ENCODE peak calls at places on chromosomes 2 and 18, in five cellular contexts. S, T, L, C and H are unnamed samples.
A peak's percentile ranks its signal among the peaks of the same experiment; 100 is the strongest.

GRCh38 chr2:209423562-209424541 is at the start of gene MAP2:
- DNase-seq in T (peak; percentile 85), C (peak; percentile 89), S (peak; percentile 75), L (peak; percentile 39), H (peak; percentile 60)

GRCh38 chr18:5628512-5629255 is 84.9 kb upstream of the EPB41L3 start:
- DNase-seq in T (peak; percentile 43), C (no peak), S (peak; percentile 62), L (no peak), H (peak; percentile 21)

GRCh38 chr2:6864251-6864758 is 1.4 kb downstream of the CMPK2 start:
- DNase-seq in S (no peak), T (no peak), C (no peak), L (no peak), H (no peak)

GRCh38 chr2:222796413-222797103 is 64.3 kb upstream of the ACSL3 start:
- DNase-seq in L (no peak), S (peak; percentile 87), C (peak; percentile 41), T (no peak), H (no peak)

GRCh38 chr2:60260646-60261296 is 292.7 kb downstream of the BCL11A start:
- DNase-seq in L (no peak), C (no peak), S (no peak), T (no peak), H (no peak)

GRCh38 chr18:42114310-42114943 is 159.4 kb downstream of the PIK3C3 start:
- DNase-seq in C (peak; percentile 92), L (peak; percentile 19), S (peak; percentile 36), T (peak; percentile 8), H (peak; percentile 38)

GRCh38 chr18:26922313-26922712 is 56.8 kb upstream of the AQP4 start:
- DNase-seq in C (no peak), L (no peak), S (no peak), T (no peak), H (no peak)

GRCh38 chr18:195651-196050 is 37.3 kb downstream of the USP14 start:
- DNase-seq in S (no peak), T (no peak), L (no peak), C (no peak), H (no peak)

GRCh38 chr2:103169856-103170255 is 408.0 kb downstream of the TMEM182 start:
- DNase-seq in C (no peak), T (no peak), L (no peak), S (no peak), H (no peak)

GRCh38 chr2:202178342-202178958 is 59.9 kb downstream of the SUMO1 start:
- DNase-seq in S (peak; percentile 62), T (no peak), L (peak; percentile 7), C (peak; percentile 61), H (peak; percentile 57)

GRCh38 chr2:7209776-7210555 is 292.8 kb downstream of the RNF144A start:
- DNase-seq in S (no peak), C (no peak), L (no peak), T (no peak), H (no peak)

GRCh38 chr2:20574423-20574911 is 76.4 kb downstream of the HS1BP3 start:
- DNase-seq in T (no peak), L (no peak), C (no peak), S (no peak), H (no peak)

GRCh38 chr2:95334916-95335641 is 37.9 kb downstream of the KCNIP3 start:
- DNase-seq in C (no peak), L (no peak), T (no peak), S (no peak), H (no peak)

GRCh38 chr2:219643788-219644398 is 16.5 kb downstream of the SLC4A3 start:
- DNase-seq in T (no peak), L (no peak), C (no peak), S (no peak), H (no peak)

GRCh38 chr2:169478339-169478738 is 955 bp upstream of the BBS5 start:
- DNase-seq in S (no peak), L (peak; percentile 64), C (peak; percentile 29), T (peak; percentile 7), H (no peak)

GRCh38 chr2:128178650-128179460 is 87.9 kb downstream of the UGGT1 start:
- DNase-seq in T (peak; percentile 16), L (peak; percentile 47), S (peak; percentile 46), C (peak; percentile 35), H (no peak)

GRCh38 chr18:22186484-22186971 is 17.1 kb downstream of the GATA6 start:
- DNase-seq in S (no peak), T (no peak), C (no peak), L (no peak), H (no peak)

GRCh38 chr2:219665926-219666325 is 38.5 kb downstream of the SLC4A3 start:
- DNase-seq in S (no peak), L (no peak), T (no peak), C (no peak), H (no peak)

GRCh38 chr2:100520224-100520623 is 42.6 kb upstream of the PDCL3 start:
- DNase-seq in S (no peak), T (no peak), C (no peak), L (no peak), H (no peak)

GRCh38 chr2:48248251-48248933 is 281.6 kb upstream of the STON1 start:
- DNase-seq in T (no peak), L (peak; percentile 63), S (no peak), C (peak; percentile 8), H (no peak)

GRCh38 chr2:95329891-95330822 is 33.0 kb downstream of the KCNIP3 start:
- DNase-seq in L (no peak), S (no peak), T (no peak), C (no peak), H (no peak)

GRCh38 chr2:95297088-95297487 is at the start of gene KCNIP3:
- DNase-seq in S (no peak), L (no peak), T (no peak), C (peak; percentile 60), H (no peak)

GRCh38 chr2:51258301-51258700 is 226.4 kb upstream of the NRXN1 start:
- DNase-seq in T (no peak), C (no peak), S (no peak), L (no peak), H (no peak)

GRCh38 chr2:239760596-239760995 is 264.5 kb downstream of the NDUFA10 start:
- DNase-seq in L (no peak), S (no peak), C (no peak), T (no peak), H (no peak)

GRCh38 chr18:2627821-2628276 is 27.7 kb upstream of the SMCHD1 start:
- DNase-seq in C (no peak), L (no peak), S (no peak), T (no peak), H (no peak)

GRCh38 chr2:175804130-175804529 is 197.9 kb downstream of the LNPK start:
- DNase-seq in S (no peak), T (no peak), L (no peak), C (no peak), H (no peak)

GRCh38 chr2:110124038-110124825 is 8.6 kb upstream of the MALL start:
- DNase-seq in L (no peak), C (no peak), S (no peak), T (no peak), H (no peak)

GRCh38 chr2:21103274-21103891 is 20.4 kb upstream of the TDRD15 start:
- DNase-seq in L (peak; percentile 20), C (no peak), S (no peak), T (no peak), H (no peak)

GRCh38 chr2:30662268-30663131 is 144.7 kb downstream of the CAPN13 start:
- DNase-seq in C (no peak), L (no peak), T (no peak), S (no peak), H (no peak)

GRCh38 chr18:64415218-64415617 is 266.3 kb upstream of the LINC00305 start:
- DNase-seq in S (no peak), T (no peak), L (no peak), C (no peak), H (no peak)

GRCh38 chr2:240137596-240138274 is 1.6 kb upstream of the COPS9 start:
- DNase-seq in C (no peak), S (no peak), T (no peak), L (no peak), H (no peak)

GRCh38 chr2:219128401-219128800 is 32.2 kb downstream of the NHEJ1 start:
- DNase-seq in S (no peak), C (no peak), L (no peak), T (no peak), H (no peak)

GRCh38 chr18:35524236-35524635 is 26.5 kb upstream of the INO80C start:
- DNase-seq in S (no peak), C (no peak), L (no peak), T (peak; percentile 27), H (no peak)